ENCODE peak calls at places on chromosomes 3 and 15, in six cellular contexts. L, H, W, B, S and P are unnamed samples.

GRCh38 chr3:138850151-138850550 is 15.4 kb upstream of the PIK3CB start:
- DNase-seq in L (no peak), H (peak; percentile 19), W (no peak), B (no peak), S (no peak), P (no peak)

GRCh38 chr3:188936597-188937107 is 235.1 kb upstream of the TPRG1 start:
- DNase-seq in L (no peak), H (peak; percentile 40), W (no peak), B (no peak), S (no peak), P (no peak)

GRCh38 chr15:58742424-58743160 is 6.9 kb downstream of the ADAM10 start:
- DNase-seq in L (no peak), H (peak; percentile 92), W (no peak), B (no peak), S (no peak), P (no peak)

GRCh38 chr3:37319784-37320183 is 145.4 kb upstream of the LRRFIP2 start:
- DNase-seq in L (no peak), H (no peak), W (no peak), B (no peak), S (no peak), P (no peak)

GRCh38 chr3:149703474-149703873 is 45.6 kb upstream of the WWTR1 start:
- DNase-seq in L (no peak), H (no peak), W (no peak), B (peak; percentile 77), S (no peak), P (no peak)

GRCh38 chr3:123411340-123412040 is 37.4 kb downstream of the ADCY5 start:
- DNase-seq in L (no peak), H (no peak), W (no peak), B (no peak), S (no peak), P (no peak)

GRCh38 chr15:54604963-54605362 is 591.8 kb downstream of the RSL24D1 start:
- DNase-seq in L (no peak), H (no peak), W (no peak), B (no peak), S (no peak), P (no peak)

GRCh38 chr3:18376682-18377081 is 48.5 kb downstream of the SATB1 start:
- DNase-seq in L (no peak), H (no peak), W (no peak), B (no peak), S (no peak), P (no peak)

GRCh38 chr3:54345976-54346375 is 223.6 kb downstream of the CACNA2D3 start:
- DNase-seq in L (no peak), H (no peak), W (no peak), B (no peak), S (no peak), P (no peak)

GRCh38 chr3:197417451-197417850 is 119.0 kb upstream of the DLG1 start:
- DNase-seq in L (no peak), H (no peak), W (no peak), B (no peak), S (no peak), P (no peak)

GRCh38 chr15:100880897-100881242 is 1.2 kb downstream of the ALDH1A3 start:
- DNase-seq in L (no peak), H (no peak), W (no peak), B (no peak), S (no peak), P (no peak)

GRCh38 chr15:100881573-100882336 is 2.1 kb downstream of the ALDH1A3 start:
- DNase-seq in L (peak; percentile 72), H (no peak), W (no peak), B (no peak), S (no peak), P (no peak)

GRCh38 chr15:100879046-100879445 is 585 bp upstream of the ALDH1A3 start:
- DNase-seq in L (peak; percentile 70), H (no peak), W (no peak), B (no peak), S (no peak), P (peak; percentile 35)

GRCh38 chr15:100879461-100880138 is at the start of gene ALDH1A3:
- DNase-seq in L (peak; percentile 80), H (no peak), W (peak; percentile 23), B (peak; percentile 45), S (peak; percentile 59), P (peak; percentile 28)

GRCh38 chr15:100880139-100880896 is 687 bp downstream of the ALDH1A3 start:
- DNase-seq in L (no peak), H (no peak), W (no peak), B (no peak), S (no peak), P (no peak)
- H3K27me3 ChIP-seq in L (no peaks in the 10 kb centered on the region), H (peaks cover 25% of the 10 kb centered on the region), W (peaks cover 2% of the 10 kb centered on the region), B (no peaks in the 10 kb centered on the region), S (no peaks in the 10 kb centered on the region), P (peaks cover 17% of the 10 kb centered on the region)

GRCh38 chr3:13104511-13104910 is 31.3 kb upstream of the IQSEC1 start:
- DNase-seq in L (peak; percentile 55), H (no peak), W (no peak), B (no peak), S (no peak), P (no peak)

GRCh38 chr3:13105181-13105580 is 32.0 kb upstream of the IQSEC1 start:
- DNase-seq in L (peak; percentile 32), H (no peak), W (no peak), B (no peak), S (no peak), P (no peak)

GRCh38 chr3:13106308-13106970 is 33.2 kb upstream of the IQSEC1 start:
- DNase-seq in L (no peak), H (peak; percentile 8), W (no peak), B (no peak), S (no peak), P (no peak)

GRCh38 chr3:13107661-13108060 is 34.4 kb upstream of the IQSEC1 start:
- DNase-seq in L (peak; percentile 45), H (no peak), W (no peak), B (no peak), S (no peak), P (no peak)

DNA sequence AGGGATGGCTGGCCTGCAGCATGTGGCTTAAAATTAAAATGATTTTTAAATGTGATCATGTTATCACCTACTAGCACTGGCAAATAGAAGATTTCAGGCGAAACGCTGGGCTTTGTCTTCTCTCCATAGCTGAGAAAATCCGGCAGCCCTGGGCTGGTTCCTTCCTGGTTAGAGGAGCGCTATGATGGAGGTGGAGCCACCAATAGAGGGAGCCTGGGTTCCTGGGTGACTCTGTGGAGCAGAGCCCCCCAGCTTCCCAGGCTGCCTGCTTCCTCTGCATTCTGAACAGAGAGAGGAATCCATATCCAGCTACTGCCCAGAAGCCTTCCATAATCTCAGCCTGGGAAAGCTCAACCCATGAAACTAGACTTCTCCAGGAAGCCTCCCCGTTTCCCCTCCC is 32.6 kb upstream of the IQSEC1 start:
- DNase-seq in L (peak; percentile 22), H (no peak), W (no peak), B (no peak), S (no peak), P (no peak)
- TF ChIP-seq CTCF in L (no peak), H (peak; percentile 17), W (no peak), B (no peak), S (no peak), P (no peak)

GRCh38 chr15:31346367-31347066 is 19.9 kb downstream of the KLF13 start:
- DNase-seq in L (peak; percentile 54), H (no peak), W (no peak), B (no peak), S (no peak), P (no peak)
- H3K4me3 ChIP-seq in L (no peak overlapping the region), H (no peak overlapping the region), W (peak overlapping the region; percentile 91), B (no peak overlapping the region), S (no peak overlapping the region), P (no peak overlapping the region)

GRCh38 chr15:34107315-34107714 is 5.4 kb downstream of the PGBD4 start:
- DNase-seq in L (no peak), H (no peak), W (no peak), B (no peak), S (no peak), P (no peak)

GRCh38 chr15:34099914-34100313 is 1.7 kb downstream of the EMC7 start:
- DNase-seq in L (no peak), H (no peak), W (no peak), B (no peak), S (no peak), P (no peak)

GRCh38 chr15:34106423-34106822 is 4.5 kb downstream of the PGBD4 start:
- DNase-seq in L (no peak), H (no peak), W (no peak), B (no peak), S (no peak), P (no peak)

GRCh38 chr15:34102175-34102925 is 467 bp downstream of the PGBD4 start:
- DNase-seq in L (no peak), H (no peak), W (no peak), B (no peak), S (no peak), P (no peak)

DNA sequence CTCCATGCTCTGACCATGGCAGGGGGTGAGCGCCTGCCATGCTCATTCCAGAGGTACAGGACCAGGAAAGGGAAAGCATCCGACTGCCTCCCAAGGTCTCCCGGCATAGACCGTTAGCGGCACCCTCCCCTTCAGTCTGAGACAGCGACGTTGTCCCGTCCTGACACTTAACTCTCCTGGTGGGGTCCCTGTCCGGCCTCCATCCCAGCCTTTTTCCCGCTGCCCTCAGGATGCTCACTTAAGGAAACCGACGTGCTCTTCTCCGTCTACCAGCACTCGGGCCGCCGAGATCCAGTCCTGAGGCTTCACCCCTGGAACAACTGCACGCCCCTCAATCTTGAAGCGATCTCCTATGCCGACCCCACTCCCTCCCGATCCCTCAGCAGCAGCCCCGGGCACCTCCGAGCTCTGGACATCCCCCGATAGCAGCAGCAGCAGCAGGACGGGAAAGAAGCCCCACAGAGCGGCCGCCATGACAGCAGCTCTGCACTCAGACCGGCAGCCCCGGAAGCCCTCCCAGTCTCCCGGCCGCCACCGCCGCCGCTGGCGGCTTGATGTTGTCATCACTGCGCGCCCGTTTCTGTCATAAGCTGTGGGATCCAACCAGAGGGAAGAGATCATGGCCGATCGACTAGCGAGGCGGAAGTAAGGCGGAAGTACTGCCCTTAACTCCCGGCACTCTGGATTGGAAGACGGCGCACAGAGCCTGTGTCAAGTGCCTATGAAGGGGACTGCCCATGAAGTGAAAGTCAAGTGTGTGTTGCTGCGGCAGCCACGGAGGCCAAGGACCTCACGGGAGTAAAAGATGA is at the start of the genes EMC7 and PGBD4:
- DNase-seq in L (peak; percentile 99), H (peak; percentile 99), W (peak; percentile 98), B (peak; percentile 99), S (peak; percentile 99), P (peak; percentile 98)
- H3K27me3 ChIP-seq in L (no peaks in the 10 kb centered on the region), H (no peaks in the 10 kb centered on the region), W (no peaks in the 10 kb centered on the region), B (no peaks in the 10 kb centered on the region), S (no peaks in the 10 kb centered on the region), P (no peaks in the 10 kb centered on the region)

GRCh38 chr3:27324695-27325094 is 44.5 kb downstream of the NEK10 start:
- DNase-seq in L (no peak), H (no peak), W (no peak), B (no peak), S (no peak), P (no peak)
- TF ChIP-seq CTCF in L (no peak), H (no peak), W (no peak), B (no peak), S (no peak), P (no peak)